ENCODE peak calls at places on chromosomes 13 and 19, in seven cellular contexts. One of them, this sample, is unnamed.

GRCh38 chr19:11963566-11964355 is 1.1 kb upstream of the ZNF763 start:
- DNase-seq in GOT3: peak
- DNase-seq in C1 segment of cervical spinal cord: peak
- DNase-seq in activated CD4-positive, alpha-beta memory T cell treated with anti-CD3 and anti-CD28 coated beads for 36 hours: peak
- DNase-seq in tibial artery: peak
- DNase-seq in astrocyte of the spinal cord: peak
- DNase-seq in RCC 7860: peak
- DNase-seq in this sample: peak

GRCh38 chr13:45627656-45628055 is 12.1 kb upstream of the ERICH6B start:
- DNase-seq in astrocyte of the spinal cord: no peak
- DNase-seq in RCC 7860: no peak
- DNase-seq in GOT3: no peak
- DNase-seq in activated CD4-positive, alpha-beta memory T cell treated with anti-CD3 and anti-CD28 coated beads for 36 hours: no peak
- DNase-seq in C1 segment of cervical spinal cord: no peak
- DNase-seq in tibial artery: no peak
- DNase-seq in this sample: no peak

GRCh38 chr19:11160119-11160768 is 4.7 kb upstream of the SPC24 start:
- DNase-seq in activated CD4-positive, alpha-beta memory T cell treated with anti-CD3 and anti-CD28 coated beads for 36 hours: no peak
- DNase-seq in C1 segment of cervical spinal cord: no peak
- DNase-seq in GOT3: no peak
- DNase-seq in RCC 7860: no peak
- DNase-seq in astrocyte of the spinal cord: no peak
- DNase-seq in tibial artery: no peak
- DNase-seq in this sample: peak

GRCh38 chr13:97257800-97258799 is 36.0 kb downstream of the MBNL2 start:
- DNase-seq in RCC 7860: peak
- DNase-seq in tibial artery: peak
- DNase-seq in activated CD4-positive, alpha-beta memory T cell treated with anti-CD3 and anti-CD28 coated beads for 36 hours: peak
- DNase-seq in C1 segment of cervical spinal cord: no peak
- DNase-seq in GOT3: no peak
- DNase-seq in astrocyte of the spinal cord: peak
- DNase-seq in this sample: peak

GRCh38 chr19:48629599-48630288 is 7.4 kb downstream of the DBP start:
- DNase-seq in RCC 7860: no peak
- DNase-seq in GOT3: no peak
- DNase-seq in C1 segment of cervical spinal cord: no peak
- DNase-seq in activated CD4-positive, alpha-beta memory T cell treated with anti-CD3 and anti-CD28 coated beads for 36 hours: peak
- DNase-seq in astrocyte of the spinal cord: no peak
- DNase-seq in tibial artery: no peak
- DNase-seq in this sample: peak

GRCh38 chr19:1019980-1020867 is 699 bp downstream of the TMEM259 start:
- DNase-seq in tibial artery: no peak
- DNase-seq in RCC 7860: no peak
- DNase-seq in astrocyte of the spinal cord: no peak
- DNase-seq in GOT3: no peak
- DNase-seq in activated CD4-positive, alpha-beta memory T cell treated with anti-CD3 and anti-CD28 coated beads for 36 hours: peak
- DNase-seq in C1 segment of cervical spinal cord: no peak
- DNase-seq in this sample: no peak

GRCh38 chr19:45361608-45362007 is 8.8 kb downstream of the ERCC2 start:
- DNase-seq in astrocyte of the spinal cord: no peak
- DNase-seq in RCC 7860: no peak
- DNase-seq in GOT3: no peak
- DNase-seq in tibial artery: no peak
- DNase-seq in activated CD4-positive, alpha-beta memory T cell treated with anti-CD3 and anti-CD28 coated beads for 36 hours: no peak
- DNase-seq in C1 segment of cervical spinal cord: no peak
- DNase-seq in this sample: no peak

GRCh38 chr13:60112771-60113170 is 51.0 kb downstream of the DIAPH3 start:
- DNase-seq in astrocyte of the spinal cord: peak
- DNase-seq in C1 segment of cervical spinal cord: no peak
- DNase-seq in GOT3: no peak
- DNase-seq in tibial artery: no peak
- DNase-seq in RCC 7860: no peak
- DNase-seq in activated CD4-positive, alpha-beta memory T cell treated with anti-CD3 and anti-CD28 coated beads for 36 hours: no peak
- DNase-seq in this sample: no peak

GRCh38 chr13:48818495-48818961 is 157.2 kb upstream of the FNDC3A start:
- DNase-seq in C1 segment of cervical spinal cord: no peak
- DNase-seq in GOT3: no peak
- DNase-seq in RCC 7860: peak
- DNase-seq in tibial artery: no peak
- DNase-seq in activated CD4-positive, alpha-beta memory T cell treated with anti-CD3 and anti-CD28 coated beads for 36 hours: no peak
- DNase-seq in astrocyte of the spinal cord: peak
- DNase-seq in this sample: peak

GRCh38 chr19:33428627-33429013 is 55.1 kb downstream of the CEBPG start:
- DNase-seq in GOT3: no peak
- DNase-seq in activated CD4-positive, alpha-beta memory T cell treated with anti-CD3 and anti-CD28 coated beads for 36 hours: no peak
- DNase-seq in astrocyte of the spinal cord: no peak
- DNase-seq in C1 segment of cervical spinal cord: no peak
- DNase-seq in tibial artery: no peak
- DNase-seq in RCC 7860: no peak
- DNase-seq in this sample: no peak

GRCh38 chr13:100645382-100645781 is 29.2 kb downstream of the TMTC4 start:
- DNase-seq in astrocyte of the spinal cord: no peak
- DNase-seq in GOT3: no peak
- DNase-seq in RCC 7860: no peak
- DNase-seq in C1 segment of cervical spinal cord: no peak
- DNase-seq in tibial artery: no peak
- DNase-seq in activated CD4-positive, alpha-beta memory T cell treated with anti-CD3 and anti-CD28 coated beads for 36 hours: no peak
- DNase-seq in this sample: no peak

GRCh38 chr13:109785892-109786450 is 412 bp downstream of the IRS2 start:
- DNase-seq in activated CD4-positive, alpha-beta memory T cell treated with anti-CD3 and anti-CD28 coated beads for 36 hours: no peak
- DNase-seq in tibial artery: no peak
- DNase-seq in astrocyte of the spinal cord: no peak
- DNase-seq in C1 segment of cervical spinal cord: no peak
- DNase-seq in GOT3: no peak
- DNase-seq in RCC 7860: no peak
- DNase-seq in this sample: no peak

GRCh38 chr13:30145709-30146367 is 161.5 kb downstream of the KATNAL1 start:
- DNase-seq in activated CD4-positive, alpha-beta memory T cell treated with anti-CD3 and anti-CD28 coated beads for 36 hours: peak
- DNase-seq in C1 segment of cervical spinal cord: no peak
- DNase-seq in astrocyte of the spinal cord: no peak
- DNase-seq in RCC 7860: no peak
- DNase-seq in tibial artery: no peak
- DNase-seq in GOT3: no peak
- DNase-seq in this sample: no peak

GRCh38 chr13:98992355-98992754 is 14.5 kb upstream of the DOCK9 start:
- DNase-seq in RCC 7860: peak
- DNase-seq in C1 segment of cervical spinal cord: no peak
- DNase-seq in astrocyte of the spinal cord: no peak
- DNase-seq in activated CD4-positive, alpha-beta memory T cell treated with anti-CD3 and anti-CD28 coated beads for 36 hours: no peak
- DNase-seq in tibial artery: no peak
- DNase-seq in GOT3: no peak
- DNase-seq in this sample: no peak

GRCh38 chr13:99354371-99354951 is 47.3 kb upstream of the GPR183 start:
- DNase-seq in astrocyte of the spinal cord: no peak
- DNase-seq in RCC 7860: no peak
- DNase-seq in activated CD4-positive, alpha-beta memory T cell treated with anti-CD3 and anti-CD28 coated beads for 36 hours: peak
- DNase-seq in GOT3: no peak
- DNase-seq in C1 segment of cervical spinal cord: no peak
- DNase-seq in tibial artery: no peak
- DNase-seq in this sample: no peak